ENCODE peak calls at places on chromosome 22, in seven cellular contexts. P, U, N, X, T, G and I are unnamed samples.

GRCh38 chr22:35582861-35583670 is 34.1 kb downstream of the MB start:
- DNase-seq in P (peak; percentile 69), U (peak; percentile 84), N (peak; percentile 65), X (no peak), T (no peak), G (peak; percentile 73), I (no peak)

GRCh38 chr22:42912049-42912448 is 55.0 kb upstream of the ARFGAP3 start:
- DNase-seq in P (no peak), U (no peak), N (no peak), X (no peak), T (no peak), G (no peak), I (no peak)

GRCh38 chr22:22906907-22907550 is 19.4 kb downstream of the IGLL5 start:
- DNase-seq in P (no peak), U (peak; percentile 51), N (no peak), X (no peak), T (no peak), G (no peak), I (no peak)

GRCh38 chr22:23305321-23305910 is 125.1 kb downstream of the BCR start:
- DNase-seq in P (no peak), U (peak; percentile 67), N (peak; percentile 80), X (no peak), T (peak; percentile 61), G (no peak), I (no peak)

GRCh38 chr22:20537983-20538382 is 30.6 kb downstream of the MED15 start:
- DNase-seq in P (no peak), U (peak; percentile 10), N (no peak), X (no peak), T (no peak), G (no peak), I (no peak)

GRCh38 chr22:46025973-46026906 is 49.3 kb upstream of the WNT7B start:
- DNase-seq in P (peak; percentile 25), U (peak; percentile 63), N (no peak), X (no peak), T (peak; percentile 32), G (no peak), I (no peak)

GRCh38 chr22:35376728-35377472 is 4.0 kb upstream of the HMOX1 start:
- DNase-seq in P (peak; percentile 89), U (peak; percentile 93), N (peak; percentile 99), X (peak; percentile 99), T (peak; percentile 93), G (peak; percentile 98), I (peak; percentile 91)

GRCh38 chr22:37054078-37054440 is 2.5 kb downstream of the KCTD17 start:
- DNase-seq in P (no peak), U (no peak), N (no peak), X (no peak), T (no peak), G (no peak), I (no peak)

GRCh38 chr22:25853078-25853477 is 111.1 kb downstream of the MYO18B start:
- DNase-seq in P (no peak), U (no peak), N (no peak), X (no peak), T (no peak), G (no peak), I (no peak)

GRCh38 chr22:42177891-42178336 is 47.3 kb upstream of the CYP2D6 start:
- DNase-seq in P (no peak), U (no peak), N (no peak), X (no peak), T (no peak), G (no peak), I (no peak)

GRCh38 chr22:20084547-20085413 is 4.7 kb downstream of the DGCR8 start:
- DNase-seq in P (peak; percentile 33), U (peak; percentile 74), N (no peak), X (no peak), T (no peak), G (peak; percentile 83), I (no peak)

GRCh38 chr22:24338701-24339451 is 68.2 kb downstream of the SPECC1L start:
- DNase-seq in P (no peak), U (no peak), N (peak; percentile 61), X (no peak), T (no peak), G (no peak), I (no peak)

GRCh38 chr22:31103111-31103510 is 4.3 kb downstream of the SELENOM start:
- DNase-seq in P (no peak), U (peak; percentile 35), N (no peak), X (no peak), T (no peak), G (no peak), I (no peak)

GRCh38 chr22:31100762-31101525 is 6.4 kb downstream of the SELENOM start:
- DNase-seq in P (no peak), U (peak; percentile 45), N (no peak), X (no peak), T (no peak), G (no peak), I (no peak)

GRCh38 chr22:31104869-31105268 is 2.5 kb downstream of the SELENOM start:
- DNase-seq in P (no peak), U (peak; percentile 69), N (no peak), X (no peak), T (no peak), G (peak; percentile 90), I (no peak)

GRCh38 chr22:31103899-31104694 is 3.3 kb downstream of the SELENOM start:
- DNase-seq in P (peak; percentile 46), U (peak; percentile 47), N (no peak), X (no peak), T (no peak), G (no peak), I (no peak)

DNA sequence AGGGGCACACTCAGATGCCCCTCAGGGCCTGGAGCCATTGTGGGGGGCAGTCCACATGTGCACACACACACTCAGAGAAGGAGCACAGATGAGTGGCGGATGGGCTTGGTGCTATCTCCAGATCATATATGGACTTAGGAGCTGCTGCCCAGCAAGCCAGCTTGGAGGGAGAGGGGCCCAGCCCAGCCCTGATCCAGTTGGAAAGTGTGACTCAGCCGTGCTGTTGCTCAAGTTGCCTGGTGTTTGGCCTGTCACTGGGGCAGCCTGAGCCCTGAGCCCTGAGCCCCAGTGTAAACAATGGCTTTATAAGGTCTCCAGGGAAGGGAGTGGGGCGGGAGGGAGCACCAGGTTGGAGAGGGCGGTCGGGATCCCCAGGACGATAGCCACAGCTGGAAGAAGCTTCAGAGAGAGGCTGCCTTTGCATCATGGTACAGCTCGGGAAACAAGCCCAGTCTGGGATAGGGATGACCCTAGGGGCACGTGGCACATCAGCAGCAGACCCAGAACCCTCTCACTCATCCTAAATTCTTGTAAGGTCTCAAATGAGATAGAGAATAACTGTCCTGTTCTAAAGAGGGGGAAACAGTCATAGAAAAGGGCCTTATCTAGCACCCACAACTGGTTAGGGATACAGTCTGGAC is 4.8 kb downstream of the SELENOM start:
- DNase-seq in P (peak; percentile 62), U (peak; percentile 62), N (peak; percentile 98), X (peak; percentile 97), T (no peak), G (no peak), I (peak; percentile 86)
- TF ChIP-seq CTCF in P (no peak), U (no peak), N (no peak), X (no peak), T (no peak), G (no peak), I (no peak)

GRCh38 chr22:47450876-47451475 is 688.5 kb downstream of the TBC1D22A start:
- DNase-seq in P (no peak), U (no peak), N (no peak), X (peak; percentile 87), T (no peak), G (no peak), I (no peak)

GRCh38 chr22:47453049-47453448 is 690.6 kb downstream of the TBC1D22A start:
- DNase-seq in P (no peak), U (no peak), N (no peak), X (peak; percentile 66), T (no peak), G (no peak), I (no peak)

GRCh38 chr22:47448231-47449035 is 686.0 kb downstream of the TBC1D22A start:
- DNase-seq in P (no peak), U (no peak), N (no peak), X (peak; percentile 90), T (no peak), G (peak; percentile 5), I (no peak)

GRCh38 chr22:47449508-47450270 is 687.2 kb downstream of the TBC1D22A start:
- DNase-seq in P (no peak), U (no peak), N (no peak), X (peak; percentile 78), T (no peak), G (no peak), I (no peak)

GRCh38 chr22:47452184-47452583 is 689.7 kb downstream of the TBC1D22A start:
- DNase-seq in P (no peak), U (no peak), N (no peak), X (peak; percentile 82), T (no peak), G (no peak), I (no peak)
- TF ChIP-seq CTCF in P (no peak), U (peak; percentile 14), N (no peak), X (peak; percentile 28), T (peak; percentile 44), G (peak; percentile 35), I (no peak)

GRCh38 chr22:49917997-49918910 is at the start of the genes ALG12 and CRELD2:
- DNase-seq in P (peak; percentile 97), U (peak; percentile 98), N (peak; percentile 96), X (peak; percentile 100), T (peak; percentile 98), G (peak; percentile 98), I (peak; percentile 76)
- TF ChIP-seq CTCF in P (no peak), U (peak; percentile 12), N (peak; percentile 17), X (no peak), T (no peak), G (no peak), I (no peak)

GRCh38 chr22:21624880-21625791 is 4.7 kb downstream of the YDJC start:
- DNase-seq in P (no peak), U (no peak), N (no peak), X (no peak), T (no peak), G (no peak), I (no peak)

GRCh38 chr22:21622624-21623401 is 7.0 kb downstream of the YDJC start:
- DNase-seq in P (no peak), U (no peak), N (no peak), X (no peak), T (no peak), G (no peak), I (no peak)

GRCh38 chr22:21623402-21623970 is 6.3 kb downstream of the YDJC start:
- DNase-seq in P (no peak), U (no peak), N (no peak), X (no peak), T (no peak), G (no peak), I (no peak)

GRCh38 chr22:21626073-21626734 is 3.6 kb downstream of the YDJC start:
- DNase-seq in P (no peak), U (no peak), N (no peak), X (no peak), T (no peak), G (no peak), I (no peak)

DNA sequence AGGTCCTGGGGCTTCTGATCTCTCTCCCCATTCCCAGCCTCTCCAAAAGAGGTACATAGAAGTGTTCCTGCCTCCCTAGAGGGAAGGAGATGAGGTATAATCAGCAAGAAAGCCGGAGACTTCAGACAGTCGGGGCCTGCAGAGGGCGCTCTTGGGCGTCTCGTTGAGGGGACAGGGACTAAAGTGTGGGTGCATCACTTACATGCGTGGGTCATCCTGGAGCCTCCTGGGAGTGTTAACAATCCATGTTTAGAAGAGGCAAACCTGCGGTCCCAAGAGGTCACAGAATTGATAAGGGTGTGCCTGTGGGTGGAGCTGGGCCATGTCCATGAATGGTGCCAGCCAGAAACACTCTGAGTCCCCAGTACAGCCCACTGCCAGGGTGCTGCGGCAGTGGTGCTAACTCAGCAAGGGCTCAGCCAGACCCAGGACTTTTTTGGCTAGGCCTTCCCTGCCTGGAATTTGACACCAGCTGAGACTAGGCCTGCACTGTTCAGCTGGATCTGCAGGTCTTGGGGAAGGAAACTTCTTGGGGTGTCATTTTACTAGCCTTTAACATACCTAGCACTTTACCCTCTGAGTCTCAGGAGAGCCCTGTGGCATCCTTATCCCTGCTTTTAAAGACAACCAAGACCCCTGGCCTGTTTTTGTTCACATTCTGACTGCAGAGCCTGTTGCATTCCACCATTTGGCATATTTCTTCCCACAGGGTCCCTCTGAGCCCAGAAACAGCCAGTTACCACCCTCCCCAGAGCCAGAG is 5.5 kb downstream of the YDJC start:
- DNase-seq in P (peak; percentile 53), U (no peak), N (peak; percentile 23), X (no peak), T (no peak), G (peak; percentile 72), I (no peak)
- TF ChIP-seq CTCF in P (peak; percentile 24), U (peak; percentile 13), N (peak; percentile 42), X (peak; percentile 23), T (peak; percentile 36), G (peak; percentile 86), I (peak; percentile 51)